ENCODE peak calls at places on chromosomes 5 and 9, in nine cellular contexts. L is GM23248; E is activated naive CD4-positive, alpha-beta T cell treated with anti-CD3 and anti-CD28 coated beads, Interleukin-2, amount 50 U/mL, for 72 hours; J is occipital lobe; O is NCI-H524 treated with DMSO at 0.1 percent for 48 hours; X is psoas muscle; M is amygdala; K is HFFc6; F is endothelial cell. D is an unnamed sample.

GRCh38 chr5:99054972-99055371 is 126.2 kb upstream of the CHD1 start:
- DNase-seq in L (no peak), E (no peak), J (no peak), O (no peak), X (no peak), M (no peak), K (no peak), F (no peak), D (no peak)

GRCh38 chr5:51872144-51872543 is 488.9 kb downstream of the ISL1 start:
- DNase-seq in L (no peak), E (no peak), J (no peak), O (no peak), X (no peak), M (no peak), K (no peak), F (no peak), D (no peak)

GRCh38 chr9:87739546-87739945 is 13.6 kb downstream of the CTSL start:
- DNase-seq in L (no peak), E (no peak), J (no peak), O (no peak), X (no peak), M (no peak), K (no peak), F (no peak), D (no peak)

GRCh38 chr9:2253814-2254550 is 238.8 kb downstream of the SMARCA2 start:
- DNase-seq in L (no peak), E (no peak), J (no peak), O (no peak), X (no peak), M (no peak), K (no peak), F (no peak), D (no peak)

GRCh38 chr9:89613912-89614311 is 9.1 kb downstream of the GADD45G start:
- DNase-seq in L (no peak), E (no peak), J (no peak), O (no peak), X (no peak), M (no peak), K (no peak), F (no peak), D (no peak)

GRCh38 chr9:22208846-22209585 is 199.9 kb upstream of the CDKN2B start:
- DNase-seq in L (peak), E (no peak), J (no peak), O (no peak), X (no peak), M (no peak), K (no peak), F (no peak), D (no peak)

GRCh38 chr9:97924386-97924785 is 2.1 kb upstream of the TRMO start:
- DNase-seq in L (no peak), E (no peak), J (no peak), O (no peak), X (no peak), M (no peak), K (no peak), F (no peak), D (no peak)

GRCh38 chr9:94697972-94698581 is 28.4 kb upstream of the AOPEP start:
- DNase-seq in L (peak), E (no peak), J (no peak), O (no peak), X (no peak), M (no peak), K (peak), F (no peak), D (no peak)

GRCh38 chr5:178273665-178274541 is 41.3 kb upstream of the PHYKPL start:
- DNase-seq in L (peak), E (no peak), J (no peak), O (no peak), X (no peak), M (no peak), K (no peak), F (no peak), D (no peak)

GRCh38 chr5:150530992-150531588 is 23.2 kb downstream of the NDST1 start:
- DNase-seq in L (no peak), E (no peak), J (no peak), O (no peak), X (no peak), M (no peak), K (no peak), F (no peak), D (no peak)

GRCh38 chr9:76717176-76717575 is 47.1 kb upstream of the PCA3 start:
- DNase-seq in L (no peak), E (no peak), J (no peak), O (no peak), X (no peak), M (no peak), K (no peak), F (no peak), D (no peak)

GRCh38 chr9:34985311-34985899 is 4.1 kb upstream of the DNAJB5 start:
- DNase-seq in L (peak), E (peak), J (no peak), O (no peak), X (peak), M (no peak), K (peak), F (peak), D (peak)

GRCh38 chr5:6309949-6310348 is 68.4 kb downstream of the MED10 start:
- DNase-seq in L (no peak), E (no peak), J (no peak), O (no peak), X (no peak), M (no peak), K (no peak), F (no peak), D (no peak)

GRCh38 chr5:141359790-141360426 is at the start of gene PCDHGB2:
- DNase-seq in L (peak), E (no peak), J (no peak), O (no peak), X (no peak), M (no peak), K (peak), F (peak), D (no peak)

GRCh38 chr5:159797566-159797965 is 118.7 kb upstream of the ADRA1B start:
- DNase-seq in L (no peak), E (no peak), J (no peak), O (no peak), X (no peak), M (no peak), K (no peak), F (no peak), D (no peak)

GRCh38 chr9:136853596-136854112 is 1.5 kb downstream of the MAMDC4 start:
- DNase-seq in L (no peak), E (no peak), J (no peak), O (no peak), X (no peak), M (no peak), K (no peak), F (no peak), D (no peak)

GRCh38 chr9:136857166-136857565 is 5.0 kb downstream of the MAMDC4 start:
- DNase-seq in L (no peak), E (no peak), J (no peak), O (no peak), X (no peak), M (no peak), K (no peak), F (no peak), D (no peak)

GRCh38 chr9:99023831-99024230 is 80.1 kb downstream of the COL15A1 start:
- DNase-seq in L (peak), E (no peak), J (no peak), O (peak), X (peak), M (no peak), K (no peak), F (no peak), D (no peak)

GRCh38 chr9:136052433-136052880 is 42.6 kb downstream of the NACC2 start:
- DNase-seq in L (peak), E (no peak), J (peak), O (no peak), X (no peak), M (no peak), K (peak), F (no peak), D (no peak)

GRCh38 chr9:3698531-3698930 is 172.7 kb upstream of the RFX3 start:
- DNase-seq in L (no peak), E (no peak), J (no peak), O (peak), X (no peak), M (no peak), K (no peak), F (no peak), D (no peak)

GRCh38 chr9:126935630-126936029 is 21.0 kb downstream of the RALGPS1 start:
- DNase-seq in L (peak), E (no peak), J (no peak), O (no peak), X (no peak), M (no peak), K (peak), F (no peak), D (no peak)

GRCh38 chr9:87327567-87328125 is 170.0 kb upstream of the DAPK1 start:
- DNase-seq in L (peak), E (no peak), J (no peak), O (no peak), X (no peak), M (no peak), K (peak), F (no peak), D (no peak)

GRCh38 chr9:126752881-126753670 is 51.8 kb upstream of the ZBTB43 start:
- DNase-seq in L (no peak), E (no peak), J (no peak), O (no peak), X (no peak), M (no peak), K (no peak), F (no peak), D (no peak)

GRCh38 chr9:112361602-112362001 is 18.3 kb upstream of the HSDL2 start:
- DNase-seq in L (peak), E (peak), J (no peak), O (no peak), X (no peak), M (no peak), K (peak), F (peak), D (no peak)

GRCh38 chr9:117247271-117247670 is 167.6 kb downstream of the ASTN2 start:
- DNase-seq in L (peak), E (no peak), J (peak), O (no peak), X (no peak), M (no peak), K (no peak), F (peak), D (no peak)

GRCh38 chr5:163846512-163846911 is 341.1 kb downstream of the MAT2B start:
- DNase-seq in L (no peak), E (no peak), J (no peak), O (no peak), X (no peak), M (no peak), K (peak), F (no peak), D (no peak)

GRCh38 chr9:114240647-114241558 is 82.0 kb upstream of the ORM1 start:
- DNase-seq in L (no peak), E (no peak), J (no peak), O (no peak), X (peak), M (no peak), K (no peak), F (no peak), D (no peak)

GRCh38 chr9:18976368-18977238 is 56.4 kb downstream of the SAXO1 start:
- DNase-seq in L (peak), E (no peak), J (no peak), O (no peak), X (no peak), M (no peak), K (peak), F (no peak), D (no peak)

GRCh38 chr9:7479300-7479699 is 320.3 kb downstream of the DMAC1 start:
- DNase-seq in L (peak), E (no peak), J (no peak), O (no peak), X (no peak), M (no peak), K (no peak), F (no peak), D (no peak)

GRCh38 chr5:83509535-83509934 is 38.0 kb downstream of the VCAN start:
- DNase-seq in L (peak), E (no peak), J (no peak), O (no peak), X (no peak), M (no peak), K (no peak), F (no peak), D (no peak)

GRCh38 chr5:141199359-141200235 is at the start of gene PCDHB11:
- DNase-seq in L (peak), E (no peak), J (no peak), O (no peak), X (no peak), M (no peak), K (no peak), F (peak), D (no peak)

GRCh38 chr9:128123451-128124080 is 4.0 kb downstream of the PTGES2 start:
- DNase-seq in L (no peak), E (no peak), J (no peak), O (no peak), X (peak), M (no peak), K (no peak), F (no peak), D (no peak)

GRCh38 chr5:93653716-93654115 is 70.7 kb downstream of the NR2F1 start:
- DNase-seq in L (peak), E (no peak), J (no peak), O (no peak), X (no peak), M (no peak), K (no peak), F (no peak), D (no peak)

GRCh38 chr5:128566170-128566569 is 28.1 kb upstream of the FBN2 start:
- DNase-seq in L (no peak), E (no peak), J (no peak), O (no peak), X (no peak), M (no peak), K (no peak), F (no peak), D (no peak)